ENCODE peak calls at places on chromosome 1, in four cellular contexts. One of them, this sample, is unnamed.
A peak's percentile ranks its signal among the peaks of the same experiment; 100 is the strongest.

GRCh38 chr1:7002728-7003127 is 217.5 kb downstream of the CAMTA1 start:
- DNase-seq in AG09309: no peak
- DNase-seq in NCI-H1092 treated with DMSO at 0.1 percent for 48 hours: no peak
- DNase-seq in GM04504: no peak
- DNase-seq in this sample: no peak

GRCh38 chr1:109253803-109254620 is 4.7 kb downstream of the CELSR2 start:
- DNase-seq in AG09309: no peak
- DNase-seq in NCI-H1092 treated with DMSO at 0.1 percent for 48 hours: no peak
- DNase-seq in GM04504: no peak
- DNase-seq in this sample: no peak

GRCh38 chr1:27545876-27546275 is 55.9 kb upstream of the WASF2 start:
- DNase-seq in AG09309: no peak
- DNase-seq in NCI-H1092 treated with DMSO at 0.1 percent for 48 hours: no peak
- DNase-seq in GM04504: no peak
- DNase-seq in this sample: no peak

GRCh38 chr1:205435904-205436573 is 14.2 kb upstream of the LEMD1 start:
- DNase-seq in AG09309: no peak
- DNase-seq in NCI-H1092 treated with DMSO at 0.1 percent for 48 hours: no peak
- DNase-seq in GM04504: no peak
- DNase-seq in this sample: no peak

GRCh38 chr1:171141336-171142051 is 43.6 kb upstream of the FMO2 start:
- DNase-seq in AG09309: peak; percentile 89
- DNase-seq in NCI-H1092 treated with DMSO at 0.1 percent for 48 hours: no peak
- DNase-seq in GM04504: peak; percentile 59
- DNase-seq in this sample: peak; percentile 96

GRCh38 chr1:156385534-156386031 is 16.6 kb downstream of the RHBG start:
- DNase-seq in AG09309: peak; percentile 21
- DNase-seq in NCI-H1092 treated with DMSO at 0.1 percent for 48 hours: peak; percentile 77
- DNase-seq in GM04504: peak; percentile 32
- DNase-seq in this sample: peak; percentile 33

GRCh38 chr1:229557913-229558414 is 543 bp downstream of the ABCB10 start:
- DNase-seq in AG09309: no peak
- DNase-seq in NCI-H1092 treated with DMSO at 0.1 percent for 48 hours: peak; percentile 50
- DNase-seq in GM04504: no peak
- DNase-seq in this sample: no peak

GRCh38 chr1:228753933-228754332 is 18.7 kb downstream of the RHOU start:
- DNase-seq in AG09309: no peak
- DNase-seq in NCI-H1092 treated with DMSO at 0.1 percent for 48 hours: no peak
- DNase-seq in GM04504: no peak
- DNase-seq in this sample: no peak

GRCh38 chr1:9653783-9654517 is 2.4 kb downstream of the PIK3CD start:
- DNase-seq in AG09309: no peak
- DNase-seq in NCI-H1092 treated with DMSO at 0.1 percent for 48 hours: no peak
- DNase-seq in GM04504: no peak
- DNase-seq in this sample: no peak